ENCODE peak calls at places on chromosomes 1 and 21, in four cellular contexts. Z is gastrocnemius medialis, K is HCT116, H is MM.1S. Q is an unnamed sample.

GRCh38 chr1:208047975-208048374 is 137.1 kb upstream of the CD34 start:
- DNase-seq in H (no peak), K (no peak), Z (peak; percentile 31), Q (peak; percentile 39)

GRCh38 chr1:157968503-157968902 is 24.9 kb upstream of the KIRREL1 start:
- DNase-seq in H (no peak), K (no peak), Z (peak; percentile 16), Q (no peak)

GRCh38 chr1:156684227-156684782 is 7.1 kb upstream of the NES start:
- DNase-seq in H (no peak), K (no peak), Z (no peak), Q (no peak)

GRCh38 chr1:38076038-38076437 is 29.4 kb upstream of the POU3F1 start:
- DNase-seq in Z (no peak), H (peak; percentile 9), K (no peak), Q (no peak)

GRCh38 chr1:183578846-183579245 is 11.4 kb downstream of the NCF2 start:
- DNase-seq in H (no peak), K (no peak), Z (no peak), Q (no peak)

GRCh38 chr1:219577331-219577730 is 35.6 kb downstream of the ZC3H11B start:
- DNase-seq in K (no peak), Z (no peak), H (no peak), Q (no peak)

GRCh38 chr1:110098222-110099026 is 13.8 kb upstream of the UBL4B start:
- DNase-seq in Z (no peak), H (no peak), K (no peak), Q (no peak)

GRCh38 chr1:96360036-96360795 is 361.4 kb upstream of the PTBP2 start:
- DNase-seq in Z (no peak), K (no peak), H (no peak), Q (no peak)

GRCh38 chr1:42146916-42147320 is 6.3 kb upstream of the GUCA2B start:
- DNase-seq in Z (no peak), K (peak; percentile 79), H (peak; percentile 71), Q (peak; percentile 39)

GRCh38 chr1:165409957-165410356 is 35.0 kb downstream of the RXRG start:
- DNase-seq in K (no peak), H (no peak), Z (no peak), Q (no peak)

GRCh38 chr1:238951809-238952208 is 434.6 kb upstream of the CHRM3 start:
- DNase-seq in K (no peak), Z (no peak), H (peak; percentile 41), Q (peak; percentile 24)

GRCh38 chr1:14282583-14283186 is 315.8 kb upstream of the KAZN start:
- DNase-seq in H (no peak), K (no peak), Z (no peak), Q (no peak)

GRCh38 chr1:70509996-70510876 is 99.2 kb downstream of the CTH start:
- DNase-seq in K (peak; percentile 59), Z (no peak), H (peak; percentile 76), Q (no peak)

GRCh38 chr1:81801834-81802531 is 1.2 kb downstream of the ADGRL2 start:
- DNase-seq in K (no peak), H (peak; percentile 32), Z (no peak), Q (peak; percentile 9)

GRCh38 chr21:21216013-21216412 is 217.8 kb downstream of the NCAM2 start:
- DNase-seq in K (no peak), Z (no peak), H (no peak), Q (no peak)

GRCh38 chr1:88354256-88354655 is 329.8 kb upstream of the PKN2 start:
- DNase-seq in H (no peak), K (no peak), Z (no peak), Q (no peak)

GRCh38 chr1:225596152-225596551 is 56.8 kb downstream of the ENAH start:
- DNase-seq in K (no peak), Z (no peak), H (no peak), Q (no peak)

GRCh38 chr1:119766374-119766794 is 2.3 kb downstream of the HMGCS2 start:
- DNase-seq in Z (no peak), H (no peak), K (no peak), Q (no peak)

GRCh38 chr1:167767794-167768193 is 46.0 kb downstream of the MPZL1 start:
- DNase-seq in H (no peak), K (no peak), Z (no peak), Q (no peak)

GRCh38 chr1:154739654-154740053 is 130.4 kb downstream of the KCNN3 start:
- DNase-seq in K (no peak), Z (peak; percentile 31), H (no peak), Q (no peak)

GRCh38 chr1:183040600-183040999 is 17.4 kb downstream of the LAMC1 start:
- DNase-seq in K (no peak), Z (no peak), H (no peak), Q (no peak)

GRCh38 chr1:109283748-109284600 is 1.0 kb upstream of the PSRC1 start:
- DNase-seq in K (no peak), Z (no peak), H (peak; percentile 53), Q (no peak)

GRCh38 chr1:14915356-14916054 is 238.0 kb upstream of the TMEM51 start:
- DNase-seq in Z (no peak), K (peak; percentile 28), H (peak; percentile 46), Q (no peak)

GRCh38 chr1:53176452-53177344 is 19.9 kb upstream of the CPT2 start:
- DNase-seq in K (no peak), H (no peak), Z (no peak), Q (no peak)

GRCh38 chr1:89525169-89525855 is 683 bp downstream of the LRRC8B start:
- DNase-seq in Z (no peak), H (peak; percentile 26), K (peak; percentile 37), Q (peak; percentile 15)

GRCh38 chr1:112849425-112849966 is 106.5 kb downstream of the SLC16A1 start:
- DNase-seq in Z (no peak), H (no peak), K (no peak), Q (no peak)

GRCh38 chr1:93729502-93729901 is 47.9 kb upstream of the BCAR3 start:
- DNase-seq in H (no peak), K (no peak), Z (no peak), Q (no peak)

GRCh38 chr1:21935891-21936365 is 1.2 kb downstream of the HSPG2 start:
- DNase-seq in Z (no peak), H (no peak), K (no peak), Q (no peak)

GRCh38 chr1:1162597-1163537 is 10.8 kb upstream of the TTLL10 start:
- DNase-seq in K (peak; percentile 83), H (no peak), Z (no peak), Q (no peak)

GRCh38 chr1:155061381-155062150 is 2.0 kb upstream of the EFNA4 start:
- DNase-seq in H (peak; percentile 96), Z (peak; percentile 38), K (peak; percentile 73), Q (peak; percentile 96)

GRCh38 chr1:75950176-75950575 is 18.0 kb upstream of the ASB17 start:
- DNase-seq in H (no peak), Z (no peak), K (no peak), Q (no peak)

GRCh38 chr1:217090073-217090911 is 367.1 kb upstream of the ESRRG start:
- DNase-seq in Z (no peak), H (peak; percentile 54), K (no peak), Q (no peak)

GRCh38 chr1:177082855-177083741 is 81.4 kb downstream of the ASTN1 start:
- DNase-seq in H (no peak), Z (no peak), K (no peak), Q (peak; percentile 28)

GRCh38 chr1:25571522-25571970 is 28.1 kb downstream of the LDLRAP1 start:
- DNase-seq in H (no peak), K (no peak), Z (no peak), Q (no peak)

GRCh38 chr1:25570798-25571521 is 27.6 kb downstream of the LDLRAP1 start:
- DNase-seq in H (no peak), K (no peak), Z (no peak), Q (no peak)

GRCh38 chr1:25572708-25573590 is 29.5 kb downstream of the LDLRAP1 start:
- DNase-seq in K (no peak), H (peak; percentile 21), Z (no peak), Q (no peak)

GRCh38 chr1:25573591-25573930 is 30.2 kb downstream of the LDLRAP1 start:
- DNase-seq in Z (no peak), K (no peak), H (no peak), Q (no peak)

GRCh38 chr1:25572107-25572506 is 28.7 kb downstream of the LDLRAP1 start:
- DNase-seq in Z (no peak), H (no peak), K (no peak), Q (no peak)
- H3K4me1 ChIP-seq in Z (peaks cover 30% of the 10 kb centered on the region), H (no peaks in the 10 kb centered on the region), K (peaks cover 54% of the 10 kb centered on the region), Q (peaks cover 35% of the 10 kb centered on the region)

GRCh38 chr1:6279066-6279465 is 18.2 kb upstream of the GPR153 start:
- DNase-seq in Z (no peak), H (no peak), K (no peak), Q (no peak)

GRCh38 chr1:6281511-6282402 is 20.9 kb upstream of the GPR153 start:
- DNase-seq in K (no peak), Z (no peak), H (no peak), Q (no peak)

GRCh38 chr1:6282577-6283270 is 21.8 kb upstream of the GPR153 start:
- DNase-seq in H (no peak), K (no peak), Z (no peak), Q (no peak)

GRCh38 chr1:6279721-6280383 is 19.0 kb upstream of the GPR153 start:
- DNase-seq in Z (no peak), K (no peak), H (no peak), Q (no peak)

DNA sequence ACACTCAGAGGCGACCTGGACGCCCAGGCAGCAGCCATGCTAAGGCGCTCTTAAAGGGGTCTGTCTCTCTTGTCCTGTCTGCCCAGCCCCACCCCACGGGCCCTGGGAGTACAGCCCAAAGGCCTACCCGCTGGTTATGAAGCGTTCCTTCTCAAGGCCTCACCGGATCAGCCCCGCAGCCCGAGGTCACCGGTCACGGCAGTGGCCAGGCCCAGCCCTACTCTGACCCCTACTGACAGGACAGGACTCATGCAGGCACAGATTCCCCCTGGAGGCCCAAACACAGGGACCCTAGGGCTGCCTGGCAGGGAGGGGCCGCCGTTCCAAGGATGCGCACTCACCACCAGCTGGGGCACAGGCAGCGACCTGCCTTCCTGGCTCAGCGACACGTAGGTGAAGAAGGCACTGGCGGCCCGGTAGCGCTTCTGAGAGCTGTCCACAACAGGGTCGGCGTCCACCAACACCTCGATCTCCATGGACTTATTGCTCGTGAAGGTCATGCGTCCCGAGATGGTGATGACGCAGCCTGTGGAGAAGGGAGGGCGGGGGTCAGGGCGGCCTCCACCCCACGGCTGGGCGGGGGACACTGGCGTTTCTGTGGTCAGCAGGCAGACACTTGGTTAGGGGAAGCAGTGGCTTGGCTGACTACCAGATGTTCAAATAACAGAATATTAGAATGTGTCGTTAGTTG is 20.0 kb upstream of the GPR153 start:
- DNase-seq in Z (no peak), K (no peak), H (no peak), Q (no peak)
- TF ChIP-seq CTCF in Z (no peak), K (peak; percentile 41), H (no peak), Q (peak; percentile 47)

DNA sequence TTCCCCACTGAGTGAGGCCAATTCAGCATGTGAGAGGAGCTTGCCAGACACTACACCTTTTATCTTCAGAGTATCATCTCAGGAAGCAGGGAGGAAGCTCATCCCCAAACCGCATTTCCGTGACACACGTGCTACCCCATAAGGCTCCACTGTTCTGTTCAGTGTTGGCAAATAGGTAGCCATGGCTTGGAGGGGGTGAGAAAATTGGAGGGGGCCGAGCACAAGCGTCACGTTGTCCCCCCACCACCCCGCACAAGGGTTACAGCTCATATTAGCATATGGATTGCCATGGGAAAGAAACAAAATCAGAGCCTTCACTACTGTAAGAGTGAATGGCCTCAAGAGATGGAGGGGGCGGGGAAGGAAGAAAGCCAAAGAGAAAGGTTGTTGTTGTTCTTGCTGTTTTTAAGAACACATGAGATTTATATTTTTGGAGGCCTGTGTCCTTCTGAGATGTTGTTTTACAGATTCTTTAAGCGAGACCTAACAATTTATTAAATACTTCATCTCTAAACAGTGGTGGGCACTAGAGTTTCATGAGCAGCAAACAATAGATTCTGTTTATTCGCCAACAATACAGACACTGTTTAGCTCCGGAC is 46.8 kb downstream of the OLIG1 start:
- DNase-seq in K (no peak), H (no peak), Z (no peak), Q (no peak)
- H3K27ac ChIP-seq in K (no peak overlapping the region), H (no peak overlapping the region), Z (no peak overlapping the region), Q (no peak overlapping the region)

GRCh38 chr1:23636009-23636408 is 55.6 kb upstream of the RPL11 start:
- DNase-seq in H (no peak), K (no peak), Z (no peak), Q (no peak)
- H3K4me1 ChIP-seq in H (peaks cover 9% of the 10 kb centered on the region), K (peaks cover 25% of the 10 kb centered on the region), Z (peaks cover 22% of the 10 kb centered on the region), Q (peaks cover 12% of the 10 kb centered on the region)

Q was measured in tibial nerve.